ENCODE peak calls at places on chromosomes 1 and 21, in four cellular contexts. G is tibial artery; I is neuronal stem cell; Z is naive thymus-derived CD4-positive, alpha-beta T cell. O is an unnamed sample. For H3K4me1, the result is how much of the 10 kb centered on the place peaks cover.

GRCh38 chr1:152089014-152089674 is at the start of gene TCHHL1:
- DNase-seq in I (no peak), Z (no peak), G (no peak), O (no peak)

GRCh38 chr1:230825061-230825803 is 43.1 kb downstream of the C1orf198 start:
- DNase-seq in G (no peak), I (no peak), Z (no peak), O (no peak)

GRCh38 chr1:169546087-169546995 is 39.9 kb downstream of the F5 start:
- DNase-seq in Z (peak), I (peak), G (peak), O (peak)

GRCh38 chr1:43206721-43207228 is 34.6 kb downstream of the CFAP57 start:
- DNase-seq in I (no peak), G (no peak), Z (no peak), O (peak)

GRCh38 chr1:17276568-17276967 is 27.7 kb downstream of the PADI3 start:
- DNase-seq in I (no peak), G (no peak), Z (no peak), O (no peak)

GRCh38 chr1:186122837-186123236 is 252.2 kb downstream of the TPR start:
- DNase-seq in G (no peak), Z (no peak), I (no peak), O (no peak)

GRCh38 chr1:205274041-205274691 is 46.4 kb downstream of the TMCC2 start:
- DNase-seq in G (no peak), Z (no peak), I (no peak), O (no peak)

GRCh38 chr1:27668808-27669723 is 2.9 kb downstream of the IFI6 start:
- DNase-seq in Z (peak), I (no peak), G (peak), O (peak)

GRCh38 chr1:61287014-61287413 is 204.7 kb downstream of the NFIA start:
- DNase-seq in G (no peak), I (no peak), Z (no peak), O (no peak)

GRCh38 chr1:66352783-66353182 is 181.2 kb upstream of the SGIP1 start:
- DNase-seq in Z (no peak), I (no peak), G (no peak), O (no peak)

GRCh38 chr1:220514256-220514655 is 13.7 kb upstream of the MARK1 start:
- DNase-seq in Z (no peak), G (no peak), I (no peak), O (no peak)

GRCh38 chr21:26120833-26121232 is 49.7 kb downstream of the APP start:
- DNase-seq in I (no peak), Z (no peak), G (no peak), O (peak)
- H3K4me1 ChIP-seq in I (under half), Z (under half), G (under half), O (under half)

GRCh38 chr1:167450843-167451242 is 67.5 kb downstream of the CD247 start:
- DNase-seq in I (no peak), Z (no peak), G (no peak), O (no peak)

GRCh38 chr1:167446946-167447345 is 71.4 kb downstream of the CD247 start:
- DNase-seq in G (no peak), I (no peak), Z (no peak), O (no peak)

GRCh38 chr1:167442854-167443565 is 75.3 kb downstream of the CD247 start:
- DNase-seq in Z (no peak), G (no peak), I (no peak), O (no peak)

GRCh38 chr1:167443757-167444156 is 74.6 kb downstream of the CD247 start:
- DNase-seq in G (no peak), I (no peak), Z (no peak), O (no peak)

DNA sequence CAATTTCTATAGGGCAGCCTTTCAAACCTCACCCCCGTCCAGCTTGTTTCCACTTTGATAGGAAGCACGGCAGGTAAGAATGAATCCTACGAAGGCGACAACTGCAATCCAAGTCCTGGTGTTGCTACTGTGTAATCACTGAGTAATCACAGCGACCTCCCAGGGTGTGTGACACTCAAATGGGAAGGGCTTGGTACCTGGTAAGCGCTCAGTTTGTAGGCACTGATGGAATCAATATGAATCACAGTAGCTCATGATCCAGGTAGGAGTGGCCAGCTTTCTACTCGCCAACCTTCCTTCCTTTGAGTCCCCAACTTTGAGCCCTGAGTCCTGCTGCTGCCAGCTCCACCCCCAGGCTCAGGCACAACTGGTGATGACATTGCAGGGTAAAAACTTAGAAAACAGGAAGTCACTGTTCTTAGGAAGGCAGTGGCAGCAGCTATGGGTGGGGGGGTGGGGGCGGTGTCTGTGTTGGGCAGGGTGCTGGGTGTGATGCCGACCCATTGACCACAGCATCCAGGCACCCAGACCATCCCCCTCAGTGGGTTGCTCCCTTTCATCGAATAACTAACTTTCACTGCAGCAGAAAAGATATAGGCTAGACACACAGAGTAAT is 70.7 kb downstream of the CD247 start:
- DNase-seq in I (no peak), G (peak), Z (peak), O (no peak)
- H3K4me3 ChIP-seq in I (no peak), G (no peak), Z (peak), O (no peak)

DNA sequence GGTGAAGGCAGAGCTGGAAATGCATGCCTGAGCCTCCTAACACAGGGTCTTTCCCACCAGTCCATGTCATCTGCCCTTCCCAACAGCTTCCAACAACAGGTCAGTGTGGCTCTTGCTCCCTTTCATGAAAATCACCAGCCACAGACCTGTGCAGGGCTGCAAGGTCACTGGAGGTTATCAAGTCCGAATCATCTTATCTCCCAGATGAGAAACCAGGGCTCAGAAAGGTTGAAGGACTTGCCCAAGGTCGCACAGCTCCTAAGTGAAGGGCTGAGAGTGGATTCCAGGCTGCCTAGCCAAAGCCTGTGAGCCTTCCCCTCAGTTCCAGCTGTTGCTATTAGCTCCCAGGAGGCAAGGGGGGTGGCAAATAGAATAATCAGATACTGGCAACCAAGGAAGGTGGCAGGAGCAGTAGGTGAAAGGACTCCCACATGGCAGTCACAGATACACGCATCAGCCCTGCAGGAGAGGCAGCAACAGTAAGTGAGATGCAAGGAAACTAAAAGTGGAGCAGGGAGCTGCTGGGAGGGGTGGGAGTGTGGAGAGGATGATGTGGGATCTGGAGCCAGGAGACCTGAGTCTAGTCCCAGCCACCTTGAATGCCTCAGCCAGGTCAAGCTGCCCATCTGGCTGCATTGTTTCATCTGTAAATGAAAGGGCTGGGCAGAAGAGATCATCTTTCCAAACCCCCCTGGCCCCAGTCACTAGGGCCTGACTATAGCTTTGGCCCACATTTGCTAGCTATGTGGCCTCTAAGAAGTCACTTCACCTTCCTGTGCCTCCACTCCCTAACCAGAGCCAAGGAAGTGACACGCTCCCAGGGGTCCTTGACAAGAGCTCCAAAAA is 74.1 kb downstream of the SSBP3 start:
- DNase-seq in I (no peak), Z (no peak), G (no peak), O (no peak)
- H3K4me1 ChIP-seq in I (half or more), Z (under half), G (half or more), O (under half)

GRCh38 chr1:201591981-201592380 is 53.1 kb downstream of the NAV1 start:
- DNase-seq in G (no peak), Z (no peak), I (no peak), O (no peak)

GRCh38 chr1:201594575-201595245 is 55.8 kb downstream of the NAV1 start:
- DNase-seq in G (no peak), I (peak), Z (no peak), O (peak)

GRCh38 chr1:201595381-201595780 is 56.5 kb downstream of the NAV1 start:
- DNase-seq in Z (no peak), G (no peak), I (no peak), O (no peak)

GRCh38 chr1:201591348-201591747 is 52.4 kb downstream of the NAV1 start:
- DNase-seq in Z (no peak), G (no peak), I (no peak), O (no peak)

DNA sequence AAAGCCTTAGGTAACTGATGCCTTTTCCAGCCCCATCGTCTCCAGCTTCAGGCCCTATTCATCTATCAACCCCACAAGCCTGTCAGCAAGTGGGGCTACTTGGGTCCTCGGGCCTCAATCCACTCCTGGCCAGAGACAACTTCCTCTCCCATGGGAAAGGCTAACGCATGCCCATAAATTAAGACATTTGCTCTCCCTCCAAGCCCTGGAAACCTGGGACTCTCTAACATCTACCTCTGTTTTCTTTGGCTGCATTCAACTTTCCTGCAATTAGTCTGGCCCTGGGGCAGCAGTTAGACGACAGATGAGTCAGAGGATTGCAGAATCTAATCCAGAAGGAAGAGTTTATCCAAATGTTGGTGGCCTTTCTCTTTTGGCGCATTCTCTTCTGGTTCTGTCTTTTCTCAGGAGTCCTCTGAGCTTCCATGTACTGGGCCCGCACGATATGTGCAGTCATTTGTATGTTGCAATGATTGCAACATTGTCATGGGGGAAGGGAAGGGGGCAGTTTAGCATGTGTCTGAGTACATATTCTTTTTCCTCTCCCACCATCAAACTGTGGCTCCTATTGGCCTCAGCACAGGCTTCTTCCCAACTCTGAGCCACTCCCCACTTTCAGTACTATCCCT is 54.4 kb downstream of the NAV1 start:
- DNase-seq in I (no peak), G (peak), Z (no peak), O (no peak)
- H3K4me3 ChIP-seq in I (no peak), G (no peak), Z (no peak), O (no peak)

GRCh38 chr1:10107985-10108663 is 75.4 kb downstream of the UBE4B start:
- DNase-seq in G (no peak), Z (no peak), I (no peak), O (no peak)
- H3K4me1 ChIP-seq in G (under half), Z (under half), I (under half), O (under half)

GRCh38 chr1:247211339-247211738 is 39.5 kb upstream of the ZNF124 start:
- DNase-seq in Z (no peak), I (no peak), G (no peak), O (no peak)
- H3K4me3 ChIP-seq in Z (no peak), I (no peak), G (peak), O (no peak)

DNA sequence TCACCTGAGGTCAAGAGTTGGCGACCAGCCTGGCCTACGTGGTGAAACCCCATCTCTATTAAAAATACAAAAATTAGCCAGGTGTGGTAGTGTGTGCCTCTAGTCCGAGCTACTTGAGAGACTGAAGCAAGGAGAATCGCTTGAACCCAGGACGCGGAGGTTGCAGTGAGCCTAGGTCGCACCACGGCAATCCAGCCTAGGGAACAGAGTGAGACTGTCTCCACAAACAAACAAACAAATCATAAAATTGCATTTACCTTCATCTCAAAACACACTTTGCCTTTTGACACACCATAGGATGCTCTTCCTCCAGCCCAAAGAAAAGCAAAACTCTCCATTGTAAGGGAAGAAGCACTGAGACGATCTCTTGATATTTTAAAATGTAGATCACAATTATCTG is 4.3 kb downstream of the HNRNPU start:
- DNase-seq in G (no peak), I (no peak), Z (no peak), O (no peak)
- H3K4me1 ChIP-seq in G (under half), I (under half), Z (half or more), O (under half)

GRCh38 chr1:82778612-82779011 is 977.9 kb downstream of the ADGRL2 start:
- DNase-seq in I (no peak), Z (no peak), G (no peak), O (no peak)

GRCh38 chr1:82788038-82788437 is 987.3 kb downstream of the ADGRL2 start:
- DNase-seq in G (no peak), I (no peak), Z (no peak), O (no peak)

GRCh38 chr1:82783025-82783424 is 982.3 kb downstream of the ADGRL2 start:
- DNase-seq in G (no peak), Z (no peak), I (no peak), O (no peak)

GRCh38 chr1:82777240-82777639 is 976.5 kb downstream of the ADGRL2 start:
- DNase-seq in G (no peak), I (no peak), Z (no peak), O (no peak)

GRCh38 chr1:82782599-82782998 is 981.9 kb downstream of the ADGRL2 start:
- DNase-seq in I (no peak), Z (no peak), G (no peak), O (no peak)
- H3K4me3 ChIP-seq in I (no peak), Z (no peak), G (no peak), O (no peak)

GRCh38 chr21:33975548-33976081 is 60.0 kb upstream of the ATP5PO start:
- DNase-seq in Z (no peak), G (no peak), I (no peak), O (no peak)

GRCh38 chr21:33976980-33977720 is 61.5 kb upstream of the ATP5PO start:
- DNase-seq in Z (no peak), I (no peak), G (no peak), O (no peak)

GRCh38 chr21:33976082-33976979 is 60.7 kb upstream of the ATP5PO start:
- DNase-seq in I (no peak), Z (peak), G (no peak), O (peak)

GRCh38 chr21:33978585-33978984 is 63.0 kb upstream of the ATP5PO start:
- DNase-seq in G (no peak), I (no peak), Z (no peak), O (no peak)

DNA sequence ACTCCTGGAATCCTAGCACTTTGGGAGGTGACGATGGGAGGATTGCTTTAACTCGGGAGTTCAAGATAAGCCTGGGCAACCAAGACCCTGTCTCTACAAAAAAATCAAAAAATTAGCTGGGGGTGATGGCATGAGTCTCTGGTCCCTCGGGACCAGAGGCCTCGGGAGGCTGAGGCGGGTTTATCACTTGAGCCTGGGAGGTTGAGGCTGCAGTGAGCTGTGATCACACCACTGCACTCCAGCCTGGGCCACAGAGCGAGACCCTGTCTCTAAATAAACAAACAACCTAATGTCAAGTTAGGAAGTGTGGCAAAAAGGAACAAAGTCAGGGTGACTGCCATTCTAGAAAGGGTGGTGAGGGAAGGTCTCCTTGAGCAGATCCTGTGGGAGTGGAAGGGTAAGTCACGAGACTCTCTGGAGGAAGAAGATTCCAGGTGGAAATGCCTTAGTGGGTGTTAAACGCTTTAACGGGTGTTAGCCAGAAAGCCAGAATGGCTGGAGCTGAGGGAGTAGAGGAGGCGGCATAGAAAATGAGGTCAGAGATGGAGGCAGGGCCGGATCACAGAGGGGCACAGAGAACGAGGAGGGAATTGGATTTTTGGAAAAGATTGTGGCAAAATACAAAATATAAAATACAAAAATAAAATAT is 62.2 kb upstream of the ATP5PO start:
- DNase-seq in I (no peak), G (no peak), Z (no peak), O (no peak)
- H3K4me1 ChIP-seq in I (under half), G (under half), Z (under half), O (under half)